ENCODE peak calls at places on chromosomes 4 and X, in four cellular contexts. E is NCI-H1694 treated with DMSO at 0.1 percent for 48 hours; M is T-helper 17 cell; W is stimulated activated CD8-positive, alpha-beta memory T cell treated with anti-CD3 and anti-CD28 coated beads, Interleukin-2, amount 100 ng/mL, for 48 hours. S is an unnamed sample.

GRCh38 chr4:150280975-150281374 is 202.7 kb downstream of the DCLK2 start:
- DNase-seq in E (no peak), M (no peak), W (no peak), S (no peak)

GRCh38 chrX:153667931-153668396 is 5.6 kb downstream of the PNCK start:
- DNase-seq in E (peak), M (peak), W (peak), S (peak)

GRCh38 chr4:143399113-143399949 is 62.7 kb downstream of the GAB1 start:
- DNase-seq in E (peak), M (no peak), W (no peak), S (no peak)

GRCh38 chr4:79526970-79527565 is 119.0 kb upstream of the GK2 start:
- DNase-seq in E (no peak), M (no peak), W (no peak), S (no peak)

GRCh38 chrX:121635141-121635540 is 587.7 kb downstream of the GLUD2 start:
- DNase-seq in E (no peak), M (no peak), W (no peak), S (no peak)

GRCh38 chr4:149371021-149371420 is 444.6 kb downstream of the IQCM start:
- DNase-seq in E (peak), M (no peak), W (no peak), S (no peak)

GRCh38 chr4:99968330-99968729 is 18.3 kb upstream of the H2AZ1 start:
- DNase-seq in E (no peak), M (no peak), W (no peak), S (no peak)

GRCh38 chr4:140635606-140636005 is 66.8 kb upstream of the UCP1 start:
- DNase-seq in E (no peak), M (no peak), W (no peak), S (peak)

GRCh38 chr4:80049402-80049801 is 23.6 kb downstream of the ANTXR2 start:
- DNase-seq in E (no peak), M (no peak), W (no peak), S (no peak)

GRCh38 chr4:154152546-154152945 is 339.1 kb downstream of the DCHS2 start:
- DNase-seq in E (no peak), M (no peak), W (no peak), S (no peak)

GRCh38 chr4:30753316-30753715 is 33.1 kb downstream of the PCDH7 start:
- DNase-seq in E (no peak), M (no peak), W (no peak), S (no peak)

GRCh38 chrX:110204986-110205385 is 112.9 kb downstream of the AMMECR1 start:
- DNase-seq in E (no peak), M (no peak), W (no peak), S (no peak)

GRCh38 chrX:6644411-6644810 is 109.5 kb upstream of the VCX3A start:
- DNase-seq in E (no peak), M (no peak), W (no peak), S (no peak)

GRCh38 chr4:184768296-184768695 is 34.4 kb upstream of the CENPU start:
- DNase-seq in E (no peak), M (no peak), W (no peak), S (no peak)

GRCh38 chrX:87961471-87961870 is 443.9 kb downstream of the KLHL4 start:
- DNase-seq in E (no peak), M (no peak), W (no peak), S (no peak)

GRCh38 chr4:178612725-178613124 is 1170.5 kb upstream of the AGA start:
- DNase-seq in E (no peak), M (no peak), W (no peak), S (no peak)

GRCh38 chr4:1026115-1026514 is 14.7 kb downstream of the FGFRL1 start:
- DNase-seq in E (no peak), M (peak), W (peak), S (peak)

GRCh38 chr4:104592894-104593470 is 98.3 kb upstream of the CXXC4 start:
- DNase-seq in E (no peak), M (no peak), W (no peak), S (no peak)

GRCh38 chrX:41734530-41734929 is 10.5 kb downstream of the GPR82 start:
- DNase-seq in E (peak), M (no peak), W (no peak), S (no peak)

GRCh38 chrX:45540181-45540580 is 339.5 kb upstream of the DIPK2B start:
- DNase-seq in E (no peak), M (no peak), W (no peak), S (no peak)

GRCh38 chr4:532588-533317 is 33.7 kb downstream of the PIGG start:
- DNase-seq in E (no peak), M (no peak), W (no peak), S (no peak)

GRCh38 chr4:40980318-40980883 is 230.6 kb downstream of the NSUN7 start:
- DNase-seq in E (no peak), M (no peak), W (no peak), S (no peak)

GRCh38 chr4:185591679-185592141 is 56.4 kb upstream of the PDLIM3 start:
- DNase-seq in E (no peak), M (no peak), W (no peak), S (no peak)

GRCh38 chr4:119046263-119046662 is 89.4 kb upstream of the MYOZ2 start:
- DNase-seq in E (no peak), M (no peak), W (no peak), S (no peak)

GRCh38 chrX:47958943-47959342 is 44.8 kb downstream of the ZNF182 start:
- DNase-seq in E (no peak), M (peak), W (no peak), S (no peak)